ENCODE peak calls at places on chromosomes 7 and 10, in eight cellular contexts. One of them, this sample, is unnamed.
A peak's percentile ranks its signal among the peaks of the same experiment; 100 is the strongest.

GRCh38 chr7:122849297-122849696 is 37.0 kb downstream of the CADPS2 start:
- DNase-seq in H1: no peak
- DNase-seq in transverse colon: no peak
- DNase-seq in suprapubic skin: no peak
- DNase-seq in SK-N-SH: no peak
- DNase-seq in upper lobe of left lung: no peak
- DNase-seq in esophagus muscularis mucosa: no peak
- DNase-seq in stomach: no peak
- DNase-seq in this sample: no peak

GRCh38 chr7:18978108-18978495 is 139.3 kb downstream of the TWIST1 start:
- DNase-seq in H1: no peak
- DNase-seq in transverse colon: no peak
- DNase-seq in suprapubic skin: no peak
- DNase-seq in SK-N-SH: no peak
- DNase-seq in upper lobe of left lung: no peak
- DNase-seq in esophagus muscularis mucosa: no peak
- DNase-seq in stomach: no peak
- DNase-seq in this sample: no peak

GRCh38 chr10:12214763-12215218 is 18.8 kb downstream of the CDC123 start:
- DNase-seq in H1: no peak
- DNase-seq in transverse colon: peak; percentile 19
- DNase-seq in suprapubic skin: no peak
- DNase-seq in SK-N-SH: peak; percentile 47
- DNase-seq in upper lobe of left lung: no peak
- DNase-seq in esophagus muscularis mucosa: no peak
- DNase-seq in stomach: no peak
- DNase-seq in this sample: no peak

GRCh38 chr10:32139223-32140073 is 83.2 kb upstream of the KIF5B start:
- DNase-seq in H1: peak; percentile 87
- DNase-seq in transverse colon: peak; percentile 86
- DNase-seq in suprapubic skin: peak; percentile 88
- DNase-seq in SK-N-SH: peak; percentile 20
- DNase-seq in upper lobe of left lung: peak; percentile 88
- DNase-seq in esophagus muscularis mucosa: peak; percentile 93
- DNase-seq in stomach: peak; percentile 68
- DNase-seq in this sample: peak; percentile 89

GRCh38 chr7:156843157-156843556 is 49.8 kb downstream of the LMBR1 start:
- DNase-seq in H1: no peak
- DNase-seq in transverse colon: no peak
- DNase-seq in suprapubic skin: no peak
- DNase-seq in SK-N-SH: no peak
- DNase-seq in upper lobe of left lung: no peak
- DNase-seq in esophagus muscularis mucosa: no peak
- DNase-seq in stomach: no peak
- DNase-seq in this sample: no peak

GRCh38 chr7:6641305-6642035 is 4.4 kb downstream of the ZNF316 start:
- DNase-seq in H1: no peak
- DNase-seq in transverse colon: no peak
- DNase-seq in suprapubic skin: no peak
- DNase-seq in SK-N-SH: no peak
- DNase-seq in upper lobe of left lung: no peak
- DNase-seq in esophagus muscularis mucosa: no peak
- DNase-seq in stomach: no peak
- DNase-seq in this sample: no peak

GRCh38 chr10:11325817-11326216 is 285.6 kb downstream of the USP6NL start:
- DNase-seq in H1: no peak
- DNase-seq in transverse colon: no peak
- DNase-seq in suprapubic skin: no peak
- DNase-seq in SK-N-SH: no peak
- DNase-seq in upper lobe of left lung: no peak
- DNase-seq in esophagus muscularis mucosa: no peak
- DNase-seq in stomach: no peak
- DNase-seq in this sample: no peak

GRCh38 chr7:90594791-90595317 is 1.3 kb upstream of the CDK14 start:
- DNase-seq in H1: peak; percentile 63
- DNase-seq in transverse colon: no peak
- DNase-seq in suprapubic skin: no peak
- DNase-seq in SK-N-SH: peak; percentile 32
- DNase-seq in upper lobe of left lung: no peak
- DNase-seq in esophagus muscularis mucosa: no peak
- DNase-seq in stomach: no peak
- DNase-seq in this sample: peak; percentile 77

GRCh38 chr10:91409069-91409868 is 875 bp upstream of the HECTD2 start:
- DNase-seq in H1: no peak
- DNase-seq in transverse colon: peak; percentile 77
- DNase-seq in suprapubic skin: peak; percentile 92
- DNase-seq in SK-N-SH: peak; percentile 82
- DNase-seq in upper lobe of left lung: no peak
- DNase-seq in esophagus muscularis mucosa: peak; percentile 96
- DNase-seq in stomach: peak; percentile 70
- DNase-seq in this sample: peak; percentile 97

GRCh38 chr7:85471312-85471711 is 284.5 kb upstream of the SEMA3D start:
- DNase-seq in H1: no peak
- DNase-seq in transverse colon: no peak
- DNase-seq in suprapubic skin: no peak
- DNase-seq in SK-N-SH: no peak
- DNase-seq in upper lobe of left lung: no peak
- DNase-seq in esophagus muscularis mucosa: no peak
- DNase-seq in stomach: no peak
- DNase-seq in this sample: no peak

GRCh38 chr10:44193156-44193555 is 191.7 kb downstream of the CXCL12 start:
- DNase-seq in H1: no peak
- DNase-seq in transverse colon: no peak
- DNase-seq in suprapubic skin: no peak
- DNase-seq in SK-N-SH: no peak
- DNase-seq in upper lobe of left lung: no peak
- DNase-seq in esophagus muscularis mucosa: peak; percentile 42
- DNase-seq in stomach: no peak
- DNase-seq in this sample: no peak

GRCh38 chr7:79452032-79452494 is 1.4 kb downstream of the MAGI2 start:
- DNase-seq in H1: peak; percentile 19
- DNase-seq in transverse colon: peak; percentile 60
- DNase-seq in suprapubic skin: peak; percentile 92
- DNase-seq in SK-N-SH: peak; percentile 91
- DNase-seq in upper lobe of left lung: peak; percentile 92
- DNase-seq in esophagus muscularis mucosa: peak; percentile 97
- DNase-seq in stomach: peak; percentile 58
- DNase-seq in this sample: peak; percentile 95

GRCh38 chr10:73925539-73925938 is 14.6 kb downstream of the PLAU start:
- DNase-seq in H1: no peak
- DNase-seq in transverse colon: no peak
- DNase-seq in suprapubic skin: no peak
- DNase-seq in SK-N-SH: no peak
- DNase-seq in upper lobe of left lung: no peak
- DNase-seq in esophagus muscularis mucosa: no peak
- DNase-seq in stomach: no peak
- DNase-seq in this sample: no peak

GRCh38 chr10:119441151-119441821 is 101.2 kb downstream of the RGS10 start:
- DNase-seq in H1: no peak
- DNase-seq in transverse colon: no peak
- DNase-seq in suprapubic skin: no peak
- DNase-seq in SK-N-SH: no peak
- DNase-seq in upper lobe of left lung: peak; percentile 66
- DNase-seq in esophagus muscularis mucosa: no peak
- DNase-seq in stomach: no peak
- DNase-seq in this sample: peak; percentile 82
- TF ChIP-seq POLR2AphosphoS5 in H1: no peak
- TF ChIP-seq POLR2AphosphoS5 in transverse colon: no peak
- TF ChIP-seq POLR2AphosphoS5 in suprapubic skin: no peak
- TF ChIP-seq POLR2AphosphoS5 in SK-N-SH: no peak
- TF ChIP-seq POLR2AphosphoS5 in upper lobe of left lung: peak; percentile 10
- TF ChIP-seq POLR2AphosphoS5 in esophagus muscularis mucosa: peak; percentile 37
- TF ChIP-seq POLR2AphosphoS5 in stomach: peak; percentile 29
- TF ChIP-seq POLR2AphosphoS5 in this sample: peak; percentile 40

GRCh38 chr10:85581357-85581756 is 785.2 kb downstream of the GRID1 start:
- DNase-seq in H1: no peak
- DNase-seq in transverse colon: no peak
- DNase-seq in suprapubic skin: no peak
- DNase-seq in SK-N-SH: no peak
- DNase-seq in upper lobe of left lung: no peak
- DNase-seq in esophagus muscularis mucosa: no peak
- DNase-seq in stomach: no peak
- DNase-seq in this sample: no peak
- TF ChIP-seq EP300 in H1: no peak
- TF ChIP-seq EP300 in transverse colon: no peak
- TF ChIP-seq EP300 in suprapubic skin: no peak
- TF ChIP-seq EP300 in SK-N-SH: no peak
- TF ChIP-seq EP300 in upper lobe of left lung: no peak
- TF ChIP-seq EP300 in esophagus muscularis mucosa: no peak
- TF ChIP-seq EP300 in stomach: no peak
- TF ChIP-seq EP300 in this sample: no peak

GRCh38 chr10:14803827-14804226 is 29.1 kb upstream of the FAM107B start:
- DNase-seq in H1: no peak
- DNase-seq in transverse colon: no peak
- DNase-seq in suprapubic skin: no peak
- DNase-seq in SK-N-SH: no peak
- DNase-seq in upper lobe of left lung: no peak
- DNase-seq in esophagus muscularis mucosa: no peak
- DNase-seq in stomach: no peak
- DNase-seq in this sample: no peak

GRCh38 chr10:14800397-14800796 is 25.7 kb upstream of the FAM107B start:
- DNase-seq in H1: no peak
- DNase-seq in transverse colon: no peak
- DNase-seq in suprapubic skin: no peak
- DNase-seq in SK-N-SH: no peak
- DNase-seq in upper lobe of left lung: no peak
- DNase-seq in esophagus muscularis mucosa: no peak
- DNase-seq in stomach: no peak
- DNase-seq in this sample: no peak

GRCh38 chr10:14806318-14806717 is 31.5 kb downstream of the CDNF start:
- DNase-seq in H1: no peak
- DNase-seq in transverse colon: no peak
- DNase-seq in suprapubic skin: no peak
- DNase-seq in SK-N-SH: no peak
- DNase-seq in upper lobe of left lung: no peak
- DNase-seq in esophagus muscularis mucosa: no peak
- DNase-seq in stomach: no peak
- DNase-seq in this sample: no peak

GRCh38 chr10:14798631-14799030 is 23.9 kb upstream of the FAM107B start:
- DNase-seq in H1: no peak
- DNase-seq in transverse colon: no peak
- DNase-seq in suprapubic skin: no peak
- DNase-seq in SK-N-SH: no peak
- DNase-seq in upper lobe of left lung: no peak
- DNase-seq in esophagus muscularis mucosa: no peak
- DNase-seq in stomach: no peak
- DNase-seq in this sample: no peak

DNA sequence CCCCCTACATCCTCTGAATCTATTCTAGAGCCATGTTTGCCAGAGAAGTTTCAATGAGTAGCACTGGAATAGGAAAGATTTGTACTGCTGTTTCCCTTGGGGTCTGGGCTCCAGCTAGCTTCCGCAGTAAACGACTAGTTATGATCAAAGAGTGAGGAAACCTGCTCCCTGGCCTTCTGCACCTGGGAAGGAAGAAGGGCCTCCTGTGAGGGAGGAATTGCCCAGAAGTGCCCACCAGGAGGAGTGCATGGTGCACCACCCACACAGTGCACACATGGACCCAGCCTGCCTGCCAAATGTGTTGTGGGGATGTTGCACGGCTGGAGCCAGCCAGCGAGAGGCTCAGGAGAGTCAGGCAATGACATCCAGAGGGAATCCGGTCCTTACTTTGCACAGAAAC is 27.0 kb upstream of the FAM107B start:
- DNase-seq in H1: no peak
- DNase-seq in transverse colon: no peak
- DNase-seq in suprapubic skin: no peak
- DNase-seq in SK-N-SH: peak; percentile 54
- DNase-seq in upper lobe of left lung: no peak
- DNase-seq in esophagus muscularis mucosa: no peak
- DNase-seq in stomach: no peak
- DNase-seq in this sample: no peak
- TF ChIP-seq CTCF in H1: peak; percentile 30
- TF ChIP-seq CTCF in transverse colon: no peak
- TF ChIP-seq CTCF in suprapubic skin: no peak
- TF ChIP-seq CTCF in SK-N-SH: no peak
- TF ChIP-seq CTCF in upper lobe of left lung: no peak
- TF ChIP-seq CTCF in esophagus muscularis mucosa: no peak
- TF ChIP-seq CTCF in stomach: no peak
- TF ChIP-seq CTCF in this sample: no peak

GRCh38 chr10:105973252-105973877 is 1191.1 kb downstream of the SORCS1 start:
- DNase-seq in H1: no peak
- DNase-seq in transverse colon: no peak
- DNase-seq in suprapubic skin: no peak
- DNase-seq in SK-N-SH: peak; percentile 9
- DNase-seq in upper lobe of left lung: no peak
- DNase-seq in esophagus muscularis mucosa: no peak
- DNase-seq in stomach: no peak
- DNase-seq in this sample: no peak
- TF ChIP-seq POLR2AphosphoS5 in H1: no peak
- TF ChIP-seq POLR2AphosphoS5 in transverse colon: no peak
- TF ChIP-seq POLR2AphosphoS5 in suprapubic skin: no peak
- TF ChIP-seq POLR2AphosphoS5 in SK-N-SH: no peak
- TF ChIP-seq POLR2AphosphoS5 in upper lobe of left lung: no peak
- TF ChIP-seq POLR2AphosphoS5 in esophagus muscularis mucosa: no peak
- TF ChIP-seq POLR2AphosphoS5 in stomach: no peak
- TF ChIP-seq POLR2AphosphoS5 in this sample: no peak

GRCh38 chr10:82736305-82736704 is 861.3 kb downstream of the NRG3 start:
- DNase-seq in H1: no peak
- DNase-seq in transverse colon: no peak
- DNase-seq in suprapubic skin: no peak
- DNase-seq in SK-N-SH: no peak
- DNase-seq in upper lobe of left lung: no peak
- DNase-seq in esophagus muscularis mucosa: no peak
- DNase-seq in stomach: no peak
- DNase-seq in this sample: no peak

GRCh38 chr10:82742478-82742877 is 867.5 kb downstream of the NRG3 start:
- DNase-seq in H1: no peak
- DNase-seq in transverse colon: no peak
- DNase-seq in suprapubic skin: no peak
- DNase-seq in SK-N-SH: no peak
- DNase-seq in upper lobe of left lung: no peak
- DNase-seq in esophagus muscularis mucosa: no peak
- DNase-seq in stomach: peak; percentile 34
- DNase-seq in this sample: no peak

GRCh38 chr10:82742901-82743300 is 867.9 kb downstream of the NRG3 start:
- DNase-seq in H1: no peak
- DNase-seq in transverse colon: no peak
- DNase-seq in suprapubic skin: no peak
- DNase-seq in SK-N-SH: no peak
- DNase-seq in upper lobe of left lung: no peak
- DNase-seq in esophagus muscularis mucosa: no peak
- DNase-seq in stomach: no peak
- DNase-seq in this sample: no peak

DNA sequence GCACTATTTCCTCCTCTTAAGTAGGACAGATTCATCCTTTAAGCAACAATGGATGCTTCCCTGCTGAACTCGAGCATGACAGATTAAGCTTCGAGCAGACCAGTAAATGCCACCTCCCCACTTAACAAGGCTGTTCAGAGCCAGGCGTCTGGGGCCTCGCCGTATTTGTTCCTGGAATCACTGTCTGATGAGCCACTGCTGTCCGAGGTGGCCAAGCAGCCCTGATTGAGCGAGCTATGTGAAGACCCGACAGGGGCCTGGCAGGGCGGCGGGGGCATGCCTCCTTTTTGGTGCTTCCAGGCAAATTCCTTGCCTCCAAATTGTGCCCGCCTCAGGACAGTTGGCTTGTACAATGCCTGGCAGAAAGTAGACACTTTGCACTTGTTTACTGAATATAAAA is 862.6 kb downstream of the NRG3 start:
- DNase-seq in H1: no peak
- DNase-seq in transverse colon: no peak
- DNase-seq in suprapubic skin: no peak
- DNase-seq in SK-N-SH: no peak
- DNase-seq in upper lobe of left lung: peak; percentile 41
- DNase-seq in esophagus muscularis mucosa: no peak
- DNase-seq in stomach: no peak
- DNase-seq in this sample: no peak
- TF ChIP-seq EP300 in H1: no peak
- TF ChIP-seq EP300 in transverse colon: no peak
- TF ChIP-seq EP300 in suprapubic skin: no peak
- TF ChIP-seq EP300 in SK-N-SH: no peak
- TF ChIP-seq EP300 in upper lobe of left lung: no peak
- TF ChIP-seq EP300 in esophagus muscularis mucosa: no peak
- TF ChIP-seq EP300 in stomach: no peak
- TF ChIP-seq EP300 in this sample: no peak

This sample was measured in sigmoid colon.